ENCODE peak calls at places on chromosomes 11 and 22, in seven cellular contexts. One of them, this sample, is unnamed.

GRCh38 chr11:69382131-69383128 is 88.5 kb downstream of the MYEOV start:
- DNase-seq in HT1080: no peak
- DNase-seq in left lung: peak; percentile 77
- DNase-seq in activated T-helper 2 cell treated with anti-CD3 and anti-CD28 coated beads, Interferon-gamma antibody, Interleukin-2, Interleukin-4, amounts not matched to agents 10 μg/mL and 5 μg/mL and 100 μg/mL, durations not matched to agents 14 hours and 24 hours and 36 hours: no peak
- DNase-seq in Calu3: no peak
- DNase-seq in RWPE1: no peak
- DNase-seq in A549: no peak
- DNase-seq in this sample: peak; percentile 79

GRCh38 chr11:1936781-1937615 is 10.1 kb upstream of the MRPL23 start:
- DNase-seq in HT1080: no peak
- DNase-seq in RWPE1: no peak
- DNase-seq in left lung: peak; percentile 76
- DNase-seq in A549: no peak
- DNase-seq in activated T-helper 2 cell treated with anti-CD3 and anti-CD28 coated beads, Interferon-gamma antibody, Interleukin-2, Interleukin-4, amounts not matched to agents 10 μg/mL and 5 μg/mL and 100 μg/mL, durations not matched to agents 14 hours and 24 hours and 36 hours: no peak
- DNase-seq in Calu3: no peak
- DNase-seq in this sample: no peak

GRCh38 chr22:37254206-37254866 is 10.3 kb upstream of the RAC2 start:
- DNase-seq in Calu3: peak; percentile 41
- DNase-seq in activated T-helper 2 cell treated with anti-CD3 and anti-CD28 coated beads, Interferon-gamma antibody, Interleukin-2, Interleukin-4, amounts not matched to agents 10 μg/mL and 5 μg/mL and 100 μg/mL, durations not matched to agents 14 hours and 24 hours and 36 hours: no peak
- DNase-seq in A549: peak; percentile 24
- DNase-seq in RWPE1: no peak
- DNase-seq in HT1080: peak; percentile 76
- DNase-seq in left lung: no peak
- DNase-seq in this sample: no peak

GRCh38 chr11:14202263-14203173 is 156.5 kb downstream of the RRAS2 start:
- DNase-seq in HT1080: no peak
- DNase-seq in activated T-helper 2 cell treated with anti-CD3 and anti-CD28 coated beads, Interferon-gamma antibody, Interleukin-2, Interleukin-4, amounts not matched to agents 10 μg/mL and 5 μg/mL and 100 μg/mL, durations not matched to agents 14 hours and 24 hours and 36 hours: no peak
- DNase-seq in RWPE1: no peak
- DNase-seq in left lung: no peak
- DNase-seq in A549: no peak
- DNase-seq in Calu3: no peak
- DNase-seq in this sample: no peak

GRCh38 chr22:27972732-27973698 is 54.0 kb upstream of the PITPNB start:
- DNase-seq in Calu3: no peak
- DNase-seq in HT1080: no peak
- DNase-seq in activated T-helper 2 cell treated with anti-CD3 and anti-CD28 coated beads, Interferon-gamma antibody, Interleukin-2, Interleukin-4, amounts not matched to agents 10 μg/mL and 5 μg/mL and 100 μg/mL, durations not matched to agents 14 hours and 24 hours and 36 hours: no peak
- DNase-seq in RWPE1: no peak
- DNase-seq in left lung: no peak
- DNase-seq in A549: no peak
- DNase-seq in this sample: no peak

GRCh38 chr11:80285076-80285790 is 844.4 kb upstream of the TENM4 start:
- DNase-seq in RWPE1: no peak
- DNase-seq in Calu3: no peak
- DNase-seq in left lung: no peak
- DNase-seq in A549: no peak
- DNase-seq in activated T-helper 2 cell treated with anti-CD3 and anti-CD28 coated beads, Interferon-gamma antibody, Interleukin-2, Interleukin-4, amounts not matched to agents 10 μg/mL and 5 μg/mL and 100 μg/mL, durations not matched to agents 14 hours and 24 hours and 36 hours: no peak
- DNase-seq in HT1080: peak; percentile 42
- DNase-seq in this sample: no peak

GRCh38 chr22:23365961-23366360 is 185.7 kb downstream of the BCR start:
- DNase-seq in left lung: no peak
- DNase-seq in A549: no peak
- DNase-seq in Calu3: no peak
- DNase-seq in RWPE1: no peak
- DNase-seq in activated T-helper 2 cell treated with anti-CD3 and anti-CD28 coated beads, Interferon-gamma antibody, Interleukin-2, Interleukin-4, amounts not matched to agents 10 μg/mL and 5 μg/mL and 100 μg/mL, durations not matched to agents 14 hours and 24 hours and 36 hours: no peak
- DNase-seq in HT1080: no peak
- DNase-seq in this sample: no peak

GRCh38 chr11:14972581-14973490 is 685 bp upstream of the CALCA start:
- DNase-seq in A549: no peak
- DNase-seq in HT1080: no peak
- DNase-seq in Calu3: no peak
- DNase-seq in left lung: peak; percentile 21
- DNase-seq in activated T-helper 2 cell treated with anti-CD3 and anti-CD28 coated beads, Interferon-gamma antibody, Interleukin-2, Interleukin-4, amounts not matched to agents 10 μg/mL and 5 μg/mL and 100 μg/mL, durations not matched to agents 14 hours and 24 hours and 36 hours: no peak
- DNase-seq in RWPE1: no peak
- DNase-seq in this sample: no peak

GRCh38 chr22:31218565-31219262 is 6.6 kb downstream of the LIMK2 start:
- DNase-seq in A549: no peak
- DNase-seq in HT1080: no peak
- DNase-seq in activated T-helper 2 cell treated with anti-CD3 and anti-CD28 coated beads, Interferon-gamma antibody, Interleukin-2, Interleukin-4, amounts not matched to agents 10 μg/mL and 5 μg/mL and 100 μg/mL, durations not matched to agents 14 hours and 24 hours and 36 hours: no peak
- DNase-seq in left lung: no peak
- DNase-seq in RWPE1: peak; percentile 44
- DNase-seq in Calu3: no peak
- DNase-seq in this sample: no peak

GRCh38 chr11:19679952-19680823 is 32.4 kb upstream of the NAV2 start:
- DNase-seq in RWPE1: peak; percentile 88
- DNase-seq in HT1080: peak; percentile 99
- DNase-seq in Calu3: peak; percentile 81
- DNase-seq in A549: peak; percentile 87
- DNase-seq in activated T-helper 2 cell treated with anti-CD3 and anti-CD28 coated beads, Interferon-gamma antibody, Interleukin-2, Interleukin-4, amounts not matched to agents 10 μg/mL and 5 μg/mL and 100 μg/mL, durations not matched to agents 14 hours and 24 hours and 36 hours: no peak
- DNase-seq in left lung: peak; percentile 84
- DNase-seq in this sample: peak; percentile 76

GRCh38 chr11:85725510-85726258 is 39.7 kb upstream of the CCDC89 start:
- DNase-seq in HT1080: peak; percentile 94
- DNase-seq in activated T-helper 2 cell treated with anti-CD3 and anti-CD28 coated beads, Interferon-gamma antibody, Interleukin-2, Interleukin-4, amounts not matched to agents 10 μg/mL and 5 μg/mL and 100 μg/mL, durations not matched to agents 14 hours and 24 hours and 36 hours: no peak
- DNase-seq in RWPE1: peak; percentile 59
- DNase-seq in Calu3: no peak
- DNase-seq in left lung: no peak
- DNase-seq in A549: peak; percentile 78
- DNase-seq in this sample: peak; percentile 16

GRCh38 chr22:44909241-44909640 is 100.6 kb downstream of the PHF21B start:
- DNase-seq in A549: no peak
- DNase-seq in left lung: no peak
- DNase-seq in RWPE1: no peak
- DNase-seq in Calu3: no peak
- DNase-seq in HT1080: no peak
- DNase-seq in activated T-helper 2 cell treated with anti-CD3 and anti-CD28 coated beads, Interferon-gamma antibody, Interleukin-2, Interleukin-4, amounts not matched to agents 10 μg/mL and 5 μg/mL and 100 μg/mL, durations not matched to agents 14 hours and 24 hours and 36 hours: no peak
- DNase-seq in this sample: no peak

GRCh38 chr11:65718964-65719492 is 1.6 kb downstream of the RNASEH2C start:
- DNase-seq in RWPE1: no peak
- DNase-seq in Calu3: no peak
- DNase-seq in A549: no peak
- DNase-seq in left lung: no peak
- DNase-seq in activated T-helper 2 cell treated with anti-CD3 and anti-CD28 coated beads, Interferon-gamma antibody, Interleukin-2, Interleukin-4, amounts not matched to agents 10 μg/mL and 5 μg/mL and 100 μg/mL, durations not matched to agents 14 hours and 24 hours and 36 hours: no peak
- DNase-seq in HT1080: no peak
- DNase-seq in this sample: no peak

GRCh38 chr11:86947541-86947940 is 7.7 kb downstream of the FZD4 start:
- DNase-seq in activated T-helper 2 cell treated with anti-CD3 and anti-CD28 coated beads, Interferon-gamma antibody, Interleukin-2, Interleukin-4, amounts not matched to agents 10 μg/mL and 5 μg/mL and 100 μg/mL, durations not matched to agents 14 hours and 24 hours and 36 hours: no peak
- DNase-seq in left lung: no peak
- DNase-seq in RWPE1: no peak
- DNase-seq in HT1080: peak; percentile 78
- DNase-seq in A549: no peak
- DNase-seq in Calu3: no peak
- DNase-seq in this sample: no peak

GRCh38 chr22:22877523-22878210 is 9.9 kb upstream of the IGLL5 start:
- DNase-seq in Calu3: peak; percentile 79
- DNase-seq in RWPE1: peak; percentile 30
- DNase-seq in activated T-helper 2 cell treated with anti-CD3 and anti-CD28 coated beads, Interferon-gamma antibody, Interleukin-2, Interleukin-4, amounts not matched to agents 10 μg/mL and 5 μg/mL and 100 μg/mL, durations not matched to agents 14 hours and 24 hours and 36 hours: peak; percentile 55
- DNase-seq in left lung: peak; percentile 85
- DNase-seq in A549: peak; percentile 61
- DNase-seq in HT1080: no peak
- DNase-seq in this sample: peak; percentile 60

GRCh38 chr11:47523491-47524199 is 29.3 kb downstream of the CELF1 start:
- DNase-seq in A549: peak; percentile 43
- DNase-seq in activated T-helper 2 cell treated with anti-CD3 and anti-CD28 coated beads, Interferon-gamma antibody, Interleukin-2, Interleukin-4, amounts not matched to agents 10 μg/mL and 5 μg/mL and 100 μg/mL, durations not matched to agents 14 hours and 24 hours and 36 hours: no peak
- DNase-seq in left lung: no peak
- DNase-seq in HT1080: peak; percentile 86
- DNase-seq in Calu3: peak; percentile 48
- DNase-seq in RWPE1: peak; percentile 78
- DNase-seq in this sample: peak; percentile 36

GRCh38 chr11:19938051-19938856 is 222.0 kb downstream of the DBX1 start:
- DNase-seq in activated T-helper 2 cell treated with anti-CD3 and anti-CD28 coated beads, Interferon-gamma antibody, Interleukin-2, Interleukin-4, amounts not matched to agents 10 μg/mL and 5 μg/mL and 100 μg/mL, durations not matched to agents 14 hours and 24 hours and 36 hours: no peak
- DNase-seq in RWPE1: peak; percentile 64
- DNase-seq in HT1080: peak; percentile 71
- DNase-seq in Calu3: peak; percentile 74
- DNase-seq in A549: peak; percentile 63
- DNase-seq in left lung: no peak
- DNase-seq in this sample: peak; percentile 49

This sample was measured in 8988T.